ENCODE peak calls at places on chromosome 14, in ten cellular contexts. C is lung; S is mesendoderm; D is Peyer's patch; X is tibial artery; P is effector memory CD4-positive, alpha-beta T cell; G is BJ; F is mammary epithelial cell; N is right cardiac atrium; E is PC-9. V is an unnamed sample.

GRCh38 chr14:100679707-100680438 is 46.8 kb upstream of the DLK1 start:
- DNase-seq in C (peak; percentile 39), S (no peak), D (no peak), X (no peak), P (no peak), G (peak; percentile 86), F (no peak), N (peak; percentile 49), E (no peak), V (no peak)

GRCh38 chr14:91830777-91831176 is 36.6 kb downstream of the TC2N start:
- DNase-seq in C (peak; percentile 90), S (peak; percentile 54), D (no peak), X (no peak), P (no peak), G (no peak), F (no peak), N (no peak), E (no peak), V (peak; percentile 40)

GRCh38 chr14:100440207-100440631 is 117.1 kb downstream of the SLC25A47 start:
- DNase-seq in C (peak; percentile 73), S (peak; percentile 71), D (peak; percentile 84), X (no peak), P (peak; percentile 6), G (no peak), F (peak; percentile 79), N (peak; percentile 62), E (peak; percentile 73), V (peak; percentile 87)

GRCh38 chr14:35242599-35243311 is 49.4 kb upstream of the PSMA6 start:
- DNase-seq in C (no peak), S (no peak), D (no peak), X (no peak), P (no peak), G (no peak), F (no peak), N (no peak), E (no peak), V (no peak)

GRCh38 chr14:83425138-83425537 is 1891.5 kb upstream of the SEL1L start:
- DNase-seq in C (no peak), S (peak; percentile 13), D (no peak), X (no peak), P (no peak), G (peak; percentile 47), F (peak; percentile 45), N (no peak), E (no peak), V (no peak)

GRCh38 chr14:37903561-37904191 is 304.0 kb upstream of the SSTR1 start:
- DNase-seq in C (no peak), S (peak; percentile 58), D (no peak), X (no peak), P (no peak), G (no peak), F (peak; percentile 23), N (no peak), E (no peak), V (peak; percentile 13)

GRCh38 chr14:24670594-24670993 is 36.6 kb upstream of the GZMB start:
- DNase-seq in C (no peak), S (no peak), D (no peak), X (no peak), P (no peak), G (no peak), F (no peak), N (no peak), E (no peak), V (no peak)

GRCh38 chr14:21192875-21193535 is 37.1 kb upstream of the OR5AU1 start:
- DNase-seq in C (no peak), S (no peak), D (no peak), X (no peak), P (no peak), G (no peak), F (no peak), N (no peak), E (no peak), V (no peak)

GRCh38 chr14:105980224-105980623 is 453.8 kb downstream of the TMEM121 start:
- DNase-seq in C (no peak), S (no peak), D (no peak), X (no peak), P (no peak), G (no peak), F (no peak), N (no peak), E (no peak), V (no peak)

GRCh38 chr14:24251880-24252288 is 9.5 kb upstream of the TINF2 start:
- DNase-seq in C (no peak), S (no peak), D (peak; percentile 3), X (no peak), P (no peak), G (no peak), F (peak; percentile 54), N (no peak), E (peak; percentile 37), V (peak; percentile 48)

GRCh38 chr14:22926316-22926715 is 2.9 kb downstream of the PRMT5 start:
- DNase-seq in C (no peak), S (no peak), D (no peak), X (peak; percentile 10), P (no peak), G (no peak), F (peak; percentile 73), N (no peak), E (peak; percentile 70), V (no peak)

GRCh38 chr14:25406818-25407217 is 356.9 kb upstream of the STXBP6 start:
- DNase-seq in C (no peak), S (peak; percentile 80), D (peak; percentile 48), X (no peak), P (no peak), G (no peak), F (peak; percentile 8), N (no peak), E (no peak), V (peak; percentile 52)

GRCh38 chr14:22723814-22724213 is 42.7 kb upstream of the OXA1L start:
- DNase-seq in C (no peak), S (no peak), D (no peak), X (no peak), P (no peak), G (no peak), F (no peak), N (no peak), E (no peak), V (no peak)

GRCh38 chr14:49173765-49174373 is 412.3 kb downstream of the RPS29 start:
- DNase-seq in C (peak; percentile 49), S (peak; percentile 86), D (peak; percentile 86), X (no peak), P (no peak), G (no peak), F (peak; percentile 43), N (peak; percentile 12), E (peak; percentile 43), V (peak; percentile 46)

GRCh38 chr14:30751646-30752416 is 122.5 kb upstream of the COCH start:
- DNase-seq in C (no peak), S (peak; percentile 58), D (no peak), X (no peak), P (no peak), G (no peak), F (no peak), N (no peak), E (no peak), V (peak; percentile 18)

GRCh38 chr14:63840981-63841380 is 11.8 kb upstream of the SYNE2 start:
- DNase-seq in C (no peak), S (peak; percentile 18), D (peak; percentile 71), X (no peak), P (peak; percentile 33), G (no peak), F (no peak), N (no peak), E (no peak), V (no peak)

GRCh38 chr14:93991649-93992048 is 5.5 kb upstream of the CCDC197 start:
- DNase-seq in C (no peak), S (no peak), D (no peak), X (no peak), P (no peak), G (no peak), F (no peak), N (no peak), E (no peak), V (no peak)

GRCh38 chr14:99261916-99262787 is 9.8 kb downstream of the BCL11B start:
- DNase-seq in C (no peak), S (no peak), D (peak; percentile 92), X (peak; percentile 44), P (peak; percentile 78), G (no peak), F (no peak), N (no peak), E (no peak), V (no peak)
- H3K27me3 ChIP-seq in C (no peaks in the 10 kb centered on the region), S (no peaks in the 10 kb centered on the region), D (no peaks in the 10 kb centered on the region), X (peaks cover 55% of the 10 kb centered on the region), P (no peaks in the 10 kb centered on the region), G (no peaks in the 10 kb centered on the region), F (no peaks in the 10 kb centered on the region), N (no peaks in the 10 kb centered on the region), E (peaks cover 70% of the 10 kb centered on the region), V (peaks cover 7% of the 10 kb centered on the region)

DNA sequence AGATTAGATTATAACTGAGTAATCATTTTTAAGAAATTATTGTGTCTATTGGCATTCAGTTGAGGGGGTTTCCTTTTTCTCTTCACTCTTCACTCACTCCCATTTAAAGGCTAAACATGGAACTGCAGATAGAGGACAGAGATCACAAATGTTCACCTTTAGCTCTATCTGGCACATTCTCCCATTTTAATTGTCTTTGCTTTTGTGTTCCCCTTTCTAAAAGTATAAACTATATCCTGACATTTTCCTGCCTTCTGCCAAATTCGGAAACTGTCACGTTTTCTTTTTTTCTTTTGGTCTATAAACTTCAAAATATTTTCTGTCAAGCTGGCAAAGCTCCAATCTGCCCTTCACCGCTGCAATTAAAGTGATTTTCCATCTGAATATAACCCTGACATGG is 219.8 kb upstream of the CDKN3 start:
- DNase-seq in C (no peak), S (no peak), D (no peak), X (no peak), P (no peak), G (no peak), F (no peak), N (no peak), E (no peak), V (no peak)
- H3K27me3 ChIP-seq in C (no peaks in the 10 kb centered on the region), S (no peaks in the 10 kb centered on the region), D (no peaks in the 10 kb centered on the region), X (no peaks in the 10 kb centered on the region), P (no peaks in the 10 kb centered on the region), G (no peaks in the 10 kb centered on the region), F (no peaks in the 10 kb centered on the region), N (no peaks in the 10 kb centered on the region), E (no peaks in the 10 kb centered on the region), V (no peaks in the 10 kb centered on the region)

DNA sequence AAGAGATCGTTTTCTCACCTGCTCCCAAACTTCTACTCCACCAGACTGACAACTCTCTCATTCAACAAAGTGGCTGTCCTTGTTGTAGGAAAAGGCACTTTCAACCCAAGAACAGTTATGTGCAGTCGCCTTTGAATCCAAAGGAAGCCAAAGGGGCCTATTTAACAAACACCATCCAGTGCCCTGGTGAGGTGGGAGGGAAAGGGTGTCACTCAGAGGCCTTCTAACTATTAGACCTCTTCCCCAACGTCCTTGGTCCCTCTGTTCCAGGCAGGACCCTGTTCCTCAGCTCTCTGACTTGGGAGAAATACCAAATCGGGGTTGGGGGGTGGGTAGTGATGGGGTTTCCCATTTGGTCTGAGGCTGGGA is 3.2 kb downstream of the SIX4 start:
- DNase-seq in C (no peak), S (no peak), D (no peak), X (no peak), P (no peak), G (no peak), F (no peak), N (no peak), E (no peak), V (no peak)
- H3K27me3 ChIP-seq in C (no peaks in the 10 kb centered on the region), S (no peaks in the 10 kb centered on the region), D (no peaks in the 10 kb centered on the region), X (no peaks in the 10 kb centered on the region), P (peaks cover 40% of the 10 kb centered on the region), G (no peaks in the 10 kb centered on the region), F (no peaks in the 10 kb centered on the region), N (no peaks in the 10 kb centered on the region), E (no peaks in the 10 kb centered on the region), V (no peaks in the 10 kb centered on the region)

GRCh38 chr14:74401504-74402241 is 24.3 kb downstream of the SYNDIG1L start:
- DNase-seq in C (no peak), S (peak; percentile 92), D (peak; percentile 88), X (peak; percentile 60), P (peak; percentile 45), G (no peak), F (no peak), N (peak; percentile 32), E (peak; percentile 74), V (peak; percentile 86)
- H3K27me3 ChIP-seq in C (no peaks in the 10 kb centered on the region), S (no peaks in the 10 kb centered on the region), D (no peaks in the 10 kb centered on the region), X (peaks cover 48% of the 10 kb centered on the region), P (no peaks in the 10 kb centered on the region), G (peaks cover 27% of the 10 kb centered on the region), F (peaks cover 2% of the 10 kb centered on the region), N (no peaks in the 10 kb centered on the region), E (no peaks in the 10 kb centered on the region), V (no peaks in the 10 kb centered on the region)

V was measured in H7.